ENCODE peak calls at places on chromosomes 4 and X, in nine cellular contexts. A is tibial nerve, W is heart left ventricle, U is transverse colon, F is right lobe of liver, B is suprapubic skin, Q is uterus, L is IMR-90, I is spleen. C is an unnamed sample.
A peak's percentile ranks its signal among the peaks of the same experiment; 100 is the strongest.

GRCh38 chrX:82224961-82225360 is 1023.1 kb downstream of the SH3BGRL start:
- DNase-seq in W (no peak), B (no peak), U (no peak), F (no peak), A (no peak), Q (no peak), I (no peak), L (no peak), C (no peak)

GRCh38 chrX:49001521-49002090 is 458 bp downstream of the GRIPAP1 start:
- DNase-seq in Q (peak; percentile 16), F (no peak), I (peak; percentile 80), U (peak; percentile 22), L (peak; percentile 36), B (no peak), A (peak; percentile 5), W (no peak), C (peak; percentile 7)

GRCh38 chrX:107826286-107827136 is 845 bp downstream of the MID2 start:
- DNase-seq in I (peak; percentile 79), F (peak; percentile 61), Q (peak; percentile 26), W (peak; percentile 63), L (peak; percentile 42), U (peak; percentile 14), B (no peak), A (peak; percentile 7), C (peak; percentile 62)

GRCh38 chrX:43003204-43003565 is 225.2 kb upstream of the PPP1R2C start:
- DNase-seq in L (no peak), U (no peak), A (no peak), I (no peak), W (no peak), B (no peak), Q (no peak), F (no peak), C (no peak)

GRCh38 chrX:46704767-46705386 is 54.0 kb downstream of the SLC9A7 start:
- DNase-seq in U (no peak), F (no peak), B (no peak), L (peak; percentile 60), Q (no peak), W (no peak), A (no peak), I (no peak), C (no peak)

GRCh38 chr4:21013501-21013900 is 313.2 kb downstream of the PACRGL start:
- DNase-seq in F (no peak), A (no peak), B (no peak), Q (no peak), I (no peak), W (no peak), L (no peak), U (no peak), C (no peak)

GRCh38 chr4:169122405-169122804 is 112.3 kb upstream of the CBR4 start:
- DNase-seq in Q (no peak), F (no peak), L (no peak), A (no peak), B (no peak), U (no peak), I (no peak), W (no peak), C (no peak)

GRCh38 chr4:56910172-56910967 is 2.7 kb downstream of the REST start:
- DNase-seq in I (peak; percentile 25), Q (no peak), F (no peak), L (no peak), W (no peak), A (no peak), B (no peak), U (no peak), C (no peak)

GRCh38 chr4:161604516-161605300 is 559.1 kb downstream of the FSTL5 start:
- DNase-seq in B (no peak), A (no peak), L (no peak), W (no peak), I (no peak), Q (no peak), F (no peak), U (no peak), C (no peak)
- H3K36me3 ChIP-seq in B (no peaks in the 10 kb centered on the region), A (no peaks in the 10 kb centered on the region), L (no peaks in the 10 kb centered on the region), W (no peaks in the 10 kb centered on the region), I (no peaks in the 10 kb centered on the region), Q (no peaks in the 10 kb centered on the region), F (no peaks in the 10 kb centered on the region), U (no peaks in the 10 kb centered on the region), C (no peaks in the 10 kb centered on the region)

GRCh38 chrX:142804085-142804484 is 221.6 kb upstream of the SPANXN4 start:
- DNase-seq in B (no peak), Q (no peak), W (no peak), A (no peak), L (no peak), U (no peak), F (no peak), I (no peak), C (no peak)
- H3K9me3 ChIP-seq in B (no peaks in the 10 kb centered on the region), Q (no peaks in the 10 kb centered on the region), W (no peaks in the 10 kb centered on the region), A (no peaks in the 10 kb centered on the region), L (peaks cover 3% of the 10 kb centered on the region), U (no peaks in the 10 kb centered on the region), F (no peaks in the 10 kb centered on the region), I (no peaks in the 10 kb centered on the region), C (no peaks in the 10 kb centered on the region)

DNA sequence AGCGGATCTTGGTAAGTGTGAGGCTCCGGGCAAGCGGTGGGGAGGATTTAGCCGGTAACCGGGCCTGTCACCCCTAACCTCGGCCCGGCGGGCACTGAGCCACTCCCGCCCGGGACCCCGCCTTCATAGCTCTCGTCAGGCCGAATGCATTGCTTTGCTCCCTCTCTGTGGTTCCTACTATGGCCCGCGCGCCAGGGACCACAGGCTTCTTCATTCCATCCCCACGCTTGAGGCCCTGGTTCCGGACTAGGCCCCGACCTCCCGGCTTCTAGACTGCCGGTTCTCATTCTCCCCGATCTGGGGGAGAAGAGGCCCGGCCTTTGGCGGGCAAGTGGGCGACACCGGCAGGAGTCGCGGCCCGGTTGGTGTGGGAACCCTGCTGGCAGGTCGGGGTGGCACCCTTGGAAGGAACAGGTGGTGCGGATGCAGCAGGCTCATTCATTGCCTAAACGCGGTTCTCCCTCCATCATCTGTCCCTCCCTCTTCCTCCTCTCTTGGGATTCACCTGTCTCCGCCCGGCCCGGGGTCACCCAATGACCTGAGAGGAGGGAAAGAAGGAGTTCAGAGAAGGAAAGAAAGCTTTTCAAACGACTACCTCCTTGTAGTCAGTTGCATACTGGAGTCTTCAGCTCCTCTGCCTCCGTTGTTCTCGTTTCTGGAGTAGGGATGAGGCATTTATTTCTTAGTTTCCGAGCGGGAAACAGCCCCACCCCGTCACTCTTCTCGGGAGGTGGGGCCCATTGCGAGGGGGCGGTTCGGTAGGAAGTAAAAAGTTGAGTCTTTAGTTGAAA is at the start of gene NDUFC1:
- DNase-seq in W (peak; percentile 66), U (peak; percentile 65), L (peak; percentile 35), Q (peak; percentile 50), A (peak; percentile 38), I (peak; percentile 91), B (peak; percentile 79), F (peak; percentile 66), C (peak; percentile 50)
- TF ChIP-seq POLR2A in W (no peak), U (peak; percentile 53), L (peak; percentile 19), Q (no peak), A (peak; percentile 12), I (no peak), B (no peak), F (peak; percentile 16), C (peak; percentile 34)

GRCh38 chrX:130111935-130112221 is 1.6 kb upstream of the ELF4 start:
- DNase-seq in L (no peak), W (no peak), I (no peak), B (no peak), F (no peak), U (no peak), A (no peak), Q (no peak), C (no peak)
- H3K36me3 ChIP-seq in L (no peaks in the 10 kb centered on the region), W (no peaks in the 10 kb centered on the region), I (no peaks in the 10 kb centered on the region), B (no peaks in the 10 kb centered on the region), F (no peaks in the 10 kb centered on the region), U (no peaks in the 10 kb centered on the region), A (no peaks in the 10 kb centered on the region), Q (no peaks in the 10 kb centered on the region), C (no peaks in the 10 kb centered on the region)

DNA sequence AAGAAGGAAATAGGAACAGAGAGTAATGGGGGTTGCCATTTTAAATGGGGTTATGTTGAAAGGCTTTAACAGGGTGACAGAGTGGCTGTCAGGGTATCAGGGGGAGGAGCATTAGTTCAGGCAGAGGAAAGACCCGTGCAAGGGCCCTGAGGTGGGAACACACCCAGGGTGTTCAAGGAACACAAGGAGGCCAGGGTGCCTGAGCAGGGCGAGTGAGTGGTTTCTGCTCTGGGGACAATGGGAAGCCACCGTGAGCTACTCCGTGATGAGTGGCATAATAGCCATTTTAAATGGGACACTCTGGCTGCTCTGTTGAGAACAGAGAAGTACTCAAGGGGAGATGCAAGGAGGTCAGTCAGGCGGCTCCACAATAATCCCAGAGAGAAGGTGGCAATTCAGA is 4.5 kb downstream of the EVC2 start:
- DNase-seq in Q (no peak), B (no peak), W (no peak), U (no peak), I (no peak), F (no peak), A (no peak), L (no peak), C (no peak)
- H3K9me3 ChIP-seq in Q (no peaks in the 10 kb centered on the region), B (no peaks in the 10 kb centered on the region), W (no peaks in the 10 kb centered on the region), U (no peaks in the 10 kb centered on the region), I (no peaks in the 10 kb centered on the region), F (no peaks in the 10 kb centered on the region), A (no peaks in the 10 kb centered on the region), L (no peaks in the 10 kb centered on the region), C (no peaks in the 10 kb centered on the region)

GRCh38 chr4:81528200-81528599 is 56.5 kb upstream of the RASGEF1B start:
- DNase-seq in W (no peak), Q (no peak), I (no peak), L (no peak), U (no peak), B (no peak), F (no peak), A (no peak), C (peak; percentile 40)

GRCh38 chr4:81528979-81529378 is 57.3 kb upstream of the RASGEF1B start:
- DNase-seq in U (no peak), L (no peak), B (no peak), A (no peak), W (no peak), F (no peak), I (no peak), Q (no peak), C (no peak)

GRCh38 chr4:81527115-81527514 is 55.4 kb upstream of the RASGEF1B start:
- DNase-seq in U (no peak), W (peak; percentile 71), Q (no peak), A (no peak), L (no peak), B (no peak), F (no peak), I (no peak), C (peak; percentile 87)

GRCh38 chr4:81527709-81528108 is 56.0 kb upstream of the RASGEF1B start:
- DNase-seq in W (no peak), I (no peak), Q (no peak), L (no peak), U (no peak), A (no peak), F (no peak), B (no peak), C (no peak)

DNA sequence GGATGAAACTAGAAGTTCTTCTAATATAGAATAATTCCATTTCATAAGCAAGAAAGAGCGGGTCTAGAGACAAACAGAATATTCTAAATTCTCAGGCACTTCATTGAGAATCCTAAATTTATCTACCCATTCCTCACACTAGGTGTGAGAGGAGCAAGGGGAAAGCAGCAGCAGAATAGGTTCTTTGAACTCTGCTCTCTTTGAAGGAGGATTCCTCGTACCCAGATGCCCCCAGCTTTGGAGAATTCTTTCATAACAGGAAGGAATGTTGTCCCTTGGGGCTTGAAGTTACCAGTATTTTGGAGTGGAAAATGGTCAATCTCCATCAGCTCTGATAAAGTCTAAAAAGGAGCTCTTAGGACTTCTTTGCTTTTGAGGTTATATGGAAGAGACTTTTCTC is 59.7 kb upstream of the RASGEF1B start:
- DNase-seq in U (no peak), F (no peak), Q (no peak), B (no peak), W (no peak), L (no peak), I (no peak), A (no peak), C (no peak)
- TF ChIP-seq POLR2A in U (no peak), F (no peak), Q (no peak), B (no peak), W (no peak), L (no peak), I (no peak), A (no peak), C (no peak)